ENCODE peak calls at places on chromosomes 1 and 21, in six cellular contexts. One of them, this sample, is unnamed.

GRCh38 chr1:161307230-161307768 is 2.5 kb downstream of the MPZ start:
- DNase-seq in NCI-H345: no peak
- DNase-seq in heart right ventricle: peak
- DNase-seq in NCI-H1436: no peak
- DNase-seq in SIG-M5: no peak
- DNase-seq in HTR-8/SVneo: no peak
- DNase-seq in this sample: no peak

GRCh38 chr1:62438163-62438562 is 1.3 kb downstream of the USP1 start:
- DNase-seq in NCI-H345: no peak
- DNase-seq in heart right ventricle: no peak
- DNase-seq in NCI-H1436: no peak
- DNase-seq in SIG-M5: no peak
- DNase-seq in HTR-8/SVneo: no peak
- DNase-seq in this sample: no peak

GRCh38 chr1:17258758-17259130 is 9.8 kb downstream of the PADI3 start:
- DNase-seq in NCI-H345: no peak
- DNase-seq in heart right ventricle: no peak
- DNase-seq in NCI-H1436: no peak
- DNase-seq in SIG-M5: no peak
- DNase-seq in HTR-8/SVneo: no peak
- DNase-seq in this sample: no peak

GRCh38 chr1:3441449-3441848 is 13.0 kb upstream of the ARHGEF16 start:
- DNase-seq in NCI-H345: no peak
- DNase-seq in heart right ventricle: no peak
- DNase-seq in NCI-H1436: no peak
- DNase-seq in SIG-M5: no peak
- DNase-seq in HTR-8/SVneo: no peak
- DNase-seq in this sample: no peak

GRCh38 chr21:45290948-45291612 is 3.4 kb upstream of the POFUT2 start:
- DNase-seq in NCI-H345: no peak
- DNase-seq in heart right ventricle: no peak
- DNase-seq in NCI-H1436: no peak
- DNase-seq in SIG-M5: no peak
- DNase-seq in HTR-8/SVneo: no peak
- DNase-seq in this sample: no peak

GRCh38 chr1:77668924-77669449 is 13.5 kb downstream of the ZZZ3 start:
- DNase-seq in NCI-H345: no peak
- DNase-seq in heart right ventricle: no peak
- DNase-seq in NCI-H1436: no peak
- DNase-seq in SIG-M5: no peak
- DNase-seq in HTR-8/SVneo: no peak
- DNase-seq in this sample: no peak

GRCh38 chr1:28208818-28209441 is 23.9 kb downstream of the DNAJC8 start:
- DNase-seq in NCI-H345: peak
- DNase-seq in heart right ventricle: peak
- DNase-seq in NCI-H1436: peak
- DNase-seq in SIG-M5: no peak
- DNase-seq in HTR-8/SVneo: peak
- DNase-seq in this sample: no peak

GRCh38 chr1:21174230-21174629 is 2.5 kb downstream of the EIF4G3 start:
- DNase-seq in NCI-H345: no peak
- DNase-seq in heart right ventricle: no peak
- DNase-seq in NCI-H1436: no peak
- DNase-seq in SIG-M5: no peak
- DNase-seq in HTR-8/SVneo: no peak
- DNase-seq in this sample: no peak

GRCh38 chr1:228083871-228084278 is 1.4 kb downstream of the ARF1 start:
- DNase-seq in NCI-H345: no peak
- DNase-seq in heart right ventricle: no peak
- DNase-seq in NCI-H1436: no peak
- DNase-seq in SIG-M5: no peak
- DNase-seq in HTR-8/SVneo: no peak
- DNase-seq in this sample: no peak

GRCh38 chr1:216902669-216903388 is 179.6 kb upstream of the ESRRG start:
- DNase-seq in NCI-H345: peak
- DNase-seq in heart right ventricle: no peak
- DNase-seq in NCI-H1436: no peak
- DNase-seq in SIG-M5: no peak
- DNase-seq in HTR-8/SVneo: no peak
- DNase-seq in this sample: no peak

GRCh38 chr21:43277481-43278351 is 108.9 kb downstream of the CRYAA start:
- DNase-seq in NCI-H345: no peak
- DNase-seq in heart right ventricle: peak
- DNase-seq in NCI-H1436: no peak
- DNase-seq in SIG-M5: no peak
- DNase-seq in HTR-8/SVneo: no peak
- DNase-seq in this sample: no peak

GRCh38 chr1:59445040-59445439 is 148.1 kb downstream of the FGGY start:
- DNase-seq in NCI-H345: no peak
- DNase-seq in heart right ventricle: no peak
- DNase-seq in NCI-H1436: no peak
- DNase-seq in SIG-M5: no peak
- DNase-seq in HTR-8/SVneo: no peak
- DNase-seq in this sample: peak

GRCh38 chr1:31084782-31085569 is 19.5 kb upstream of the PUM1 start:
- DNase-seq in NCI-H345: no peak
- DNase-seq in heart right ventricle: no peak
- DNase-seq in NCI-H1436: no peak
- DNase-seq in SIG-M5: no peak
- DNase-seq in HTR-8/SVneo: no peak
- DNase-seq in this sample: no peak

GRCh38 chr1:81847063-81847462 is 46.3 kb downstream of the ADGRL2 start:
- DNase-seq in NCI-H345: no peak
- DNase-seq in heart right ventricle: no peak
- DNase-seq in NCI-H1436: no peak
- DNase-seq in SIG-M5: no peak
- DNase-seq in HTR-8/SVneo: no peak
- DNase-seq in this sample: no peak

GRCh38 chr1:232754930-232755329 is 50.3 kb upstream of the MAP10 start:
- DNase-seq in NCI-H345: no peak
- DNase-seq in heart right ventricle: no peak
- DNase-seq in NCI-H1436: no peak
- DNase-seq in SIG-M5: no peak
- DNase-seq in HTR-8/SVneo: no peak
- DNase-seq in this sample: no peak

GRCh38 chr1:35539073-35539823 is 18.0 kb downstream of the KIAA0319L start:
- DNase-seq in NCI-H345: no peak
- DNase-seq in heart right ventricle: no peak
- DNase-seq in NCI-H1436: no peak
- DNase-seq in SIG-M5: no peak
- DNase-seq in HTR-8/SVneo: no peak
- DNase-seq in this sample: no peak

GRCh38 chr21:40516336-40516735 is 330.6 kb downstream of the DSCAM start:
- DNase-seq in NCI-H345: no peak
- DNase-seq in heart right ventricle: peak
- DNase-seq in NCI-H1436: no peak
- DNase-seq in SIG-M5: no peak
- DNase-seq in HTR-8/SVneo: no peak
- DNase-seq in this sample: no peak